ENCODE peak calls at places on chromosomes 5 and 9, in seven cellular contexts. B, W, T, U, F, V and R are unnamed samples.

GRCh38 chr5:73188764-73189521 is 15.9 kb downstream of the TMEM174 start:
- DNase-seq in F (no peak), W (peak), T (no peak), U (no peak), B (no peak), V (no peak), R (no peak)

GRCh38 chr9:130017035-130017909 is 25.7 kb downstream of the FNBP1 start:
- DNase-seq in F (no peak), U (no peak), V (peak), W (peak), B (no peak), T (no peak), R (no peak)

GRCh38 chr9:38091310-38092199 is 22.5 kb upstream of the SHB start:
- DNase-seq in F (no peak), W (no peak), T (no peak), V (no peak), U (no peak), B (no peak), R (no peak)

GRCh38 chr9:90969021-90969675 is 167.5 kb downstream of the SYK start:
- DNase-seq in F (no peak), V (no peak), U (no peak), W (no peak), T (no peak), B (no peak), R (no peak)

GRCh38 chr5:141641634-141642278 is 5.0 kb downstream of the RELL2 start:
- DNase-seq in U (no peak), F (no peak), W (peak), V (no peak), T (no peak), B (no peak), R (peak)

GRCh38 chr9:92257327-92257726 is 36.2 kb downstream of the IARS1 start:
- DNase-seq in W (no peak), B (no peak), T (no peak), V (no peak), F (no peak), U (no peak), R (no peak)

GRCh38 chr5:135398855-135399837 is at the start of gene MACROH2A1:
- DNase-seq in F (peak), T (peak), W (peak), V (peak), U (peak), B (peak), R (peak)

GRCh38 chr9:10633785-10634184 is 21.0 kb upstream of the PTPRD start:
- DNase-seq in U (no peak), V (no peak), F (no peak), W (no peak), T (no peak), B (peak), R (no peak)

GRCh38 chr5:83564069-83564749 is 92.7 kb downstream of the VCAN start:
- DNase-seq in F (no peak), U (no peak), T (no peak), V (no peak), W (peak), B (no peak), R (no peak)

GRCh38 chr5:14884062-14884612 is 12.6 kb upstream of the ANKH start:
- DNase-seq in F (no peak), W (no peak), T (no peak), B (no peak), U (no peak), V (no peak), R (no peak)

GRCh38 chr9:131546336-131547084 is 1.2 kb downstream of the PRRT1B start:
- DNase-seq in T (no peak), F (no peak), B (no peak), W (peak), U (no peak), V (no peak), R (no peak)

GRCh38 chr9:89497978-89498844 is at the start of gene SEMA4D:
- DNase-seq in W (peak), V (peak), T (peak), U (no peak), F (peak), B (peak), R (peak)

GRCh38 chr5:72270037-72270436 is 50.0 kb downstream of the MRPS27 start:
- DNase-seq in V (no peak), W (no peak), F (no peak), U (no peak), T (no peak), B (no peak), R (no peak)

GRCh38 chr5:93277001-93277400 is 304.0 kb downstream of the NR2F1-AS1 start:
- DNase-seq in W (peak), T (no peak), B (no peak), U (no peak), V (no peak), F (no peak), R (no peak)

GRCh38 chr5:106481375-106481774 is 1189.4 kb downstream of the EFNA5 start:
- DNase-seq in U (no peak), W (peak), V (no peak), F (no peak), B (no peak), T (no peak), R (no peak)

GRCh38 chr5:61023131-61023530 is 78.1 kb downstream of the NDUFAF2 start:
- DNase-seq in B (no peak), V (no peak), W (peak), U (no peak), F (no peak), T (no peak), R (no peak)

GRCh38 chr9:108033976-108034964 is 544.7 kb upstream of the KLF4 start:
- DNase-seq in U (peak), B (no peak), W (peak), T (no peak), F (no peak), V (no peak), R (no peak)

GRCh38 chr9:6414291-6414690 is 1.3 kb downstream of the UHRF2 start:
- DNase-seq in F (no peak), T (no peak), B (no peak), U (no peak), W (peak), V (no peak), R (no peak)

GRCh38 chr9:35562895-35563746 is 41.9 kb upstream of the TESK1 start:
- DNase-seq in T (no peak), V (no peak), F (no peak), B (no peak), U (no peak), W (no peak), R (no peak)

GRCh38 chr5:172806897-172807672 is 27.0 kb upstream of the ERGIC1 start:
- DNase-seq in F (peak), W (peak), B (no peak), V (peak), U (peak), T (no peak), R (no peak)

GRCh38 chr5:24621809-24622208 is 23.0 kb downstream of the CDH10 start:
- DNase-seq in T (no peak), F (no peak), U (no peak), V (no peak), B (no peak), W (no peak), R (no peak)

GRCh38 chr5:134257176-134257575 is 31.3 kb upstream of the PPP2CA start:
- DNase-seq in V (no peak), U (no peak), B (no peak), W (no peak), F (no peak), T (no peak), R (no peak)

GRCh38 chr9:19379697-19380046 is 364 bp downstream of the RPS6 start:
- DNase-seq in B (no peak), W (peak), U (no peak), V (no peak), F (no peak), T (no peak), R (no peak)

GRCh38 chr5:85906460-85906859 is 711.3 kb upstream of the COX7C start:
- DNase-seq in F (no peak), B (no peak), T (no peak), U (no peak), V (no peak), W (no peak), R (no peak)

GRCh38 chr9:131755541-131756198 is 15.8 kb upstream of the RAPGEF1 start:
- DNase-seq in W (peak), V (peak), T (peak), B (peak), U (no peak), F (peak), R (peak)

GRCh38 chr9:127049044-127049443 is 73.4 kb downstream of the ANGPTL2 start:
- DNase-seq in T (no peak), F (no peak), W (peak), U (peak), B (no peak), V (peak), R (peak)

GRCh38 chr9:78613006-78613405 is 316.1 kb downstream of the PSAT1 start:
- DNase-seq in T (no peak), U (no peak), F (no peak), V (no peak), B (no peak), W (no peak), R (no peak)

GRCh38 chr9:91954841-91955471 is 4.9 kb upstream of the ROR2 start:
- DNase-seq in U (peak), B (no peak), F (no peak), T (no peak), V (peak), W (peak), R (peak)

GRCh38 chr9:86080112-86080579 is 19.2 kb downstream of the GOLM1 start:
- DNase-seq in V (no peak), W (no peak), B (no peak), F (no peak), T (no peak), U (no peak), R (no peak)

GRCh38 chr5:149186506-149186905 is 45.2 kb downstream of the ABLIM3 start:
- DNase-seq in V (no peak), B (no peak), F (no peak), U (no peak), T (no peak), W (no peak), R (no peak)

GRCh38 chr5:131384181-131384580 is 120.3 kb downstream of the CDC42SE2 start:
- DNase-seq in B (no peak), U (no peak), T (no peak), W (no peak), F (no peak), V (no peak), R (no peak)